ENCODE peak calls at places on chromosomes 1 and 21, in seven cellular contexts. Q is suprapubic skin, A is caudate nucleus, D is heart left ventricle, I is breast epithelium, V is PC-9, Z is foreskin keratinocyte. P is an unnamed sample.

GRCh38 chr1:6039031-6039430 is 6.7 kb upstream of the KCNAB2 start:
- DNase-seq in Q (no peak), A (no peak), D (no peak), I (no peak), V (no peak), Z (no peak), P (no peak)

GRCh38 chr1:115051850-115052249 is 22.2 kb downstream of the TSHB start:
- DNase-seq in Q (no peak), A (no peak), D (no peak), I (no peak), V (no peak), Z (peak), P (peak)

GRCh38 chr1:17439250-17440073 is at the start of gene RCC2:
- DNase-seq in Q (no peak), A (peak), D (peak), I (peak), V (peak), Z (peak), P (no peak)

GRCh38 chr1:35531368-35531767 is 25.8 kb downstream of the KIAA0319L start:
- DNase-seq in Q (no peak), A (no peak), D (no peak), I (no peak), V (no peak), Z (no peak), P (no peak)

GRCh38 chr1:61670016-61670415 is 54.9 kb downstream of the TM2D1 start:
- DNase-seq in Q (no peak), A (no peak), D (no peak), I (no peak), V (no peak), Z (no peak), P (no peak)

GRCh38 chr1:157782946-157783345 is 6.0 kb upstream of the FCRL2 start:
- DNase-seq in Q (no peak), A (no peak), D (no peak), I (no peak), V (no peak), Z (no peak), P (no peak)

GRCh38 chr1:228544921-228545591 is 57.9 kb downstream of the RNF187 start:
- DNase-seq in Q (peak), A (no peak), D (no peak), I (no peak), V (no peak), Z (no peak), P (no peak)

GRCh38 chr1:147598631-147599361 is 57.5 kb downstream of the BCL9 start:
- DNase-seq in Q (peak), A (no peak), D (no peak), I (no peak), V (peak), Z (no peak), P (no peak)

GRCh38 chr1:174999926-175000696 is at the start of gene CACYBP:
- DNase-seq in Q (no peak), A (peak), D (peak), I (no peak), V (no peak), Z (no peak), P (no peak)

GRCh38 chr1:40868051-40868723 is 6.0 kb upstream of the CITED4 start:
- DNase-seq in Q (no peak), A (no peak), D (no peak), I (no peak), V (no peak), Z (no peak), P (peak)

GRCh38 chr1:155134322-155134721 is 1.3 kb upstream of the SLC50A1 start:
- DNase-seq in Q (no peak), A (no peak), D (no peak), I (no peak), V (no peak), Z (no peak), P (no peak)

GRCh38 chr1:202086579-202087350 is 36.0 kb upstream of the GPR37L1 start:
- DNase-seq in Q (no peak), A (no peak), D (no peak), I (peak), V (peak), Z (no peak), P (no peak)

GRCh38 chr1:223717695-223718363 is 5.5 kb downstream of the CAPN2 start:
- DNase-seq in Q (no peak), A (no peak), D (no peak), I (no peak), V (no peak), Z (no peak), P (no peak)

GRCh38 chr1:86704972-86705632 is 726 bp downstream of the SH3GLB1 start:
- DNase-seq in Q (peak), A (peak), D (peak), I (peak), V (peak), Z (no peak), P (no peak)

GRCh38 chr1:162319510-162320160 is 57.0 kb downstream of the SPATA46 start:
- DNase-seq in Q (no peak), A (peak), D (no peak), I (no peak), V (no peak), Z (no peak), P (no peak)

GRCh38 chr21:29152936-29153335 is 22.5 kb downstream of the MAP3K7CL start:
- DNase-seq in Q (no peak), A (no peak), D (no peak), I (no peak), V (no peak), Z (no peak), P (no peak)

GRCh38 chr21:29154270-29154669 is 23.8 kb downstream of the MAP3K7CL start:
- DNase-seq in Q (no peak), A (no peak), D (no peak), I (no peak), V (no peak), Z (no peak), P (no peak)

GRCh38 chr21:29157084-29157483 is 26.6 kb downstream of the MAP3K7CL start:
- DNase-seq in Q (no peak), A (no peak), D (no peak), I (no peak), V (no peak), Z (no peak), P (no peak)

GRCh38 chr21:29155933-29156260 is 25.5 kb downstream of the MAP3K7CL start:
- DNase-seq in Q (no peak), A (no peak), D (no peak), I (no peak), V (no peak), Z (no peak), P (no peak)

GRCh38 chr21:29155118-29155932 is 24.9 kb downstream of the MAP3K7CL start:
- DNase-seq in Q (no peak), A (peak), D (peak), I (peak), V (peak), Z (peak), P (no peak)
- H3K27ac ChIP-seq in Q (no peak), A (peak), D (peak), I (peak), V (no peak), Z (peak), P (peak)

DNA sequence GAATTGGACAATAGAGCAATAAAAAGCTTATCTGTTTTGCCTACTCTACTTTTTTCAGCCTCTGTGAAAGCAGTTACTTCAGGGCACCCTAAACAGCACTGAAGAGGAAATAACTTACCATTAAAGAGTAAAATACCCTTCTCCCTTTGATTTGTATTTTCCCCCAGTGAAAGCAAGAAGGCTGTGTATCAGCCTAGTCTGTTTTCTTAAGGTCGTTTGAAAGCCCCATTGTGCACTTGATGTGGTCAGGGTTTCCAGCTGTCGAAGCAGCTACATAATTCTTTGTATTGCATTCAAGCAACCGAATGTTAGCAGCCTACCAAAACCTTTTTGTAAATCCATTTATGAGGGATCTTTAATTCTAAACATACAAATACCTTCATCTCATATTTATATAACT is 1.1 kb downstream of the NTMT2 start:
- DNase-seq in Q (no peak), A (no peak), D (no peak), I (no peak), V (no peak), Z (no peak), P (no peak)
- H3K27ac ChIP-seq in Q (no peak), A (no peak), D (peak), I (no peak), V (no peak), Z (no peak), P (no peak)

DNA sequence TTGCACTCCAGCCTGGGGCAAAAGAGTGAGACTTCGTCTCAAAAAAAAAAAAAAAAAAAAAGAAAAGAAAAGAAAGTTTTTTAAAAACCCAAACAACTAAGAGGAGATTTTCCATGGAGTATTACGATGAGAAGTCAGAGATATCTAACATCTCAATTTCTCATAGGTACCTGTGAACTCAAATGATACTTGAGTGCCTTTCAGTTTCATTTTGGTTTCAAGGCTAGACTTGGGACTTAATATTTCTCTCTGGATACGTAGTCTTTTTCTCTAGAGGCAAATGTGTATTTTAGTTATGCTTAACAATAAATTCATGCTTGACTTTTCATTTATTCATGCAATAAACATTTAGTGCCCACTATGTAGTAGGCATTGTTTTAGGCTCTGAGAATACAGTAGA is 15.0 kb downstream of the ZYG11B start:
- DNase-seq in Q (no peak), A (no peak), D (no peak), I (no peak), V (no peak), Z (no peak), P (no peak)
- H3K27ac ChIP-seq in Q (no peak), A (no peak), D (no peak), I (no peak), V (no peak), Z (no peak), P (no peak)

DNA sequence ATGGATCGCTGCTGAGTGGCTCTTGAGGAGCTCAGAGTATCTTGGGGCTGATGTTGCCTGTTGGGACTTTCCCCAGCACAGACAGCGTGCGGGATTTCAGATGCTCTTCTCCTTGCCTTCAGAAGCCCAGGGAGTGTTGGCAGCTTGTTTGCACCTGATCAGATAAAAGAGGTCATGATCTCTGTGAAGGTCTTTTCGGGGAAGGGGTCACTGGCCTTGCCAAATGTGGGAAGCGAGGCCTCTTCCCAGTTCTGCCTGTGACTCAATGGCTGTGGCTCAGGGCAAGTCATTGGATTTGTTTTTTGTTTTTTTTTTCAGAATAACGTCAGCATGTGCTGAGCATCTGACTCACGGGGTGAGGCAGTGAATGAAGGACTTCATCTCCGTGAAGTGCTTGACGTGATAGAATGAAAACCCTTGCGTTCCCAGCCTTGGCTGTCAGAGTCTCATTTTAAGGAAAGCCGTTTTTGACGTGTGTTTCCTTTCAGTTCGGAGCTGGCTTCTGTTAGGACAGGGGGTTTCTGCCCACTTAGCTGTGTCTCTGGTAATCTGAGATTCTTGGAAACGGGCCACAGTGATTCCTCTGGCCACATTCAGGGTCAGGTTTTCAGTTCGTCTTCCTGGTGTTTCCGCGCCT is 46.7 kb downstream of the GALNT2 start:
- DNase-seq in Q (no peak), A (no peak), D (peak), I (no peak), V (peak), Z (peak), P (peak)
- H3K27ac ChIP-seq in Q (peak), A (no peak), D (peak), I (peak), V (no peak), Z (peak), P (no peak)

DNA sequence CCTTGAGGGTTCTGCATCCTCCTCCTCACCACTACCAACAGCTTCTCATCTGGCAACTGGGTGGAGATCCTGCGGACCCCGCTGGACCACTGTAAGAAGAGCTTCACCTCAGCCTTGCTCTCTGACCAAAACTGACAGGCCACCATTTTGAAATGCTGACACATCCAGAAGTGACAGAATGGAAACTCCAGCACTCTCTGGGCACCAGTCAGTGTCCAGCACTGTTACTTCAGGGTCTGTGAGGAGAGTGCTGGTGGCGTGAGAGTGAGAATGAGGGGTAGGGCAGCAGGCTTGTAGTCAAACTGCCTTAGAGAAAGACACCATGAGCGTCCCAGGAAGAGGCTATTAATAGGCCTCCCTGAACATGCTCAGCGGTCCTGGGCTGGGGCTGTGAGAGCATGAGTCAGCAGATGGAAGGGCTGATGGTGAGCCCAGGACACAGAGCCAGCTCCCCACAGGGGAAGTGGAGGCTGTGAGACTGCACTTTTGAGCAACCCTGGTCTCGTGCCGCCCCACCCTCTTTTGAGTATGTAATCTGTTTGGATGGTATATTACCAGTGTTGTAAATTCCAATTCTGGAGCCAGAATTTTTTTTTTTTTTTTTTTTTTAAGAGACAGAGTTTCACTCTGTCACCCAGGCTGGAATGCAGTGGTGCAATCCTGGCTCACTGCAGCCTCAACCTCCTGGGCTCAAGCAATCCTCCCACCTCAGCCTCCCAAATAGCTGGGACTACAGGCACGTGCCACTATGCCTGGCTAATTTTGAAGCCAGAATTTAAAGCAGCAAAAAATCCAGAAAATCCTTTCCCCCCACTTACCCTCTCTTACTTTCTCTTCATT is 34.4 kb upstream of the SLC30A1 start:
- DNase-seq in Q (peak), A (no peak), D (peak), I (no peak), V (peak), Z (peak), P (peak)
- H3K27ac ChIP-seq in Q (peak), A (no peak), D (peak), I (peak), V (peak), Z (no peak), P (peak)

DNA sequence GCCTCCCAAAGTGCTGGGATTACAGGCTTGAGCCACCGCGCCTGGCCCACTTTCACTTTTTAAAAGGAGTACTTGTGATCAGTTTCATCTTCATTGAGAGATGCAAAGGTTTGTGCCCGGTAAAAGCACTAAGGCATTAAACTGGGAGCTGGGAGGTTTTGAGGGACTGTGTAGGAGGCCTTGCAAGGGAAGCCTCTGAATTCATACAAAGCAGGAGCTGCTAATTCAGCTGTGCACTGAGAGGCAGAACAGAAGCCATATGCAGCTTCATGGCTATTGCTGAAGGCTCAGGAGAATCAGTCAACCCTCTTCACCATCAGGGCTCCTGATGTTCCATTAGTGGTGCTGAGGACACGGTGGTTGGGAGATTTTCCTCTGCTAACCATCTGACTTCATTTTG is 77.7 kb downstream of the GPR88 start:
- DNase-seq in Q (no peak), A (peak), D (no peak), I (no peak), V (no peak), Z (no peak), P (no peak)
- H3K27ac ChIP-seq in Q (no peak), A (peak), D (no peak), I (no peak), V (no peak), Z (no peak), P (no peak)

GRCh38 chr1:38275960-38276359 is 229.4 kb upstream of the POU3F1 start:
- DNase-seq in Q (no peak), A (no peak), D (no peak), I (no peak), V (no peak), Z (no peak), P (no peak)
- H3K27ac ChIP-seq in Q (no peak), A (no peak), D (no peak), I (no peak), V (no peak), Z (no peak), P (no peak)

DNA sequence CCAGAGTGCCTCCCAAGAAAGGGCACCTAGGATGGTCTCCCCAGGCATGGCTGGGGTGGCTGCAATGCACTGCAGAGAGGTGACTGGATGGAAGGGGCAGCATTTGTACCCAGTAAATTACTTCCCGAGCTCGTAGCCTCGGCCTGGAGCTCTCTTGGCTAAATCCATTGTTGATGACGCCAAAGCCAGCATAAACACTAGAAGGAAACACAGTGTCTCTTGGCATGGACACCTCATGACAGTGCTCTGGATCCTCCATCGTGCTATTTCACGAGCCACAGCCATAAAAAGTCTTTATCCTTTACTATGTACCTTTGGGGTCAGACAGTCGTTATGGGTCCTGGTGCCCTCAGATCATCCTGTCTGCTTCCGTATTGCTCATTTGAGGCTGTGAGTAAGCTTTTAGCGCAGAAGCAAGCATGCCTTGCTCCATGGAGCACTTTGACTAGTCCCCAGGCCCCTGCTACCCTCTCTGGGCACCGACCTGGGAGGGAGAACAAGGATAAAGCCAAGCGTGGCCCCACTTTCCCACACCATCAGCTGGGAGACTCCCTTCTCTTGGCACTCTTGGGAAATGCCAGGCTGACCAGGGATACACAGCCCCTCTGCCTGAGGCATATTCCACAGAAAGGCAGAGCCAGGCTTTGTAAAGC is 10.3 kb upstream of the PRELP start:
- DNase-seq in Q (no peak), A (no peak), D (no peak), I (no peak), V (no peak), Z (no peak), P (no peak)
- H3K27ac ChIP-seq in Q (peak), A (no peak), D (peak), I (peak), V (no peak), Z (no peak), P (no peak)

DNA sequence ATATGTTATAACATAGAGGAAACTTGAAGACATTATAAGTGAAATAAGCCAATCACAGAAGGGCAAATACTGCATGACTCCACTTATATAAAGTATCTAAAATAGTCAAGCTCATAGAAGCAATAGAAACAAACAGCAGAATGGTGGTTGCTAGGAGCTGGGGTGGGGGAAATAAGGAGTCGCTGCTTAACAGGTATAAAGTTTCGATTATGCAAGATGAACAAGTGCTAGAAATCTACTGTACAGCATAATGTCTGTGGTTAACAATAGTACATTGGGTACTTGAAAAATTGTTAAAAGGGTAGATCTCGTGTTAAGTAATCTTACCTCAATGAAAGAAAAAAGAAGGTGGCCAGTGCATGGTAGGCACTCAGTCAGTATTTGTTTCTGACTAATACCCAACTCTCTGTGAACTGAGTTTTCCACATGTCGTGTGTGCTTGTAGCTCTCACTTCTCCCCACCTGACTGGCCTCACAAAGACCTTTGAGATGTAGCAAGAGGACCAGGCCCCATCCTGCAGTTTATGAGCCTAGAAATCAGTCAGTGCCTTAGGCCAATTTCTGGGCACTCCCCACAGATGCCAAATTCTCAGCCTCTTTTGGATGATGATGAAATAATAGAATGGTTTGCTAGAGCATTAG is 14.7 kb upstream of the SPRR5 start:
- DNase-seq in Q (no peak), A (no peak), D (no peak), I (no peak), V (no peak), Z (no peak), P (peak)
- H3K27ac ChIP-seq in Q (no peak), A (no peak), D (no peak), I (no peak), V (peak), Z (no peak), P (peak)

DNA sequence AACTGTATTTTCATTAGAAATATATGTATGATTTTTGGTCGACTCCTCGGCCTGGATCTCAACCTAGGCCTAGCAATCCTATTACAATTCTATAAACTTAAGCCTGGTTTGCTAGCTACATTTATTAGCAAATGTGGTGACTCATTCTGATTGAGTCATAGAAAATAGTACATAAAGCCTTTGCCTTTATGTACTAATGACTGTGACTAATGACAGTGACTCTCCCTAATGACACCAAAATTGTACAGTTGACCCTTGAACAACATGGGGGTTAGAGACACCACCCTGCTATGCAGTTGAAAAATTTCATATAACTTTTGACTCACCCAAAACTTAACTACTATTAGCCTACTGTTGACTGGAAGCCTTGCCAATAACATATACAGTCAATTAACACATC is 78.9 kb downstream of the CLEC20A start:
- DNase-seq in Q (no peak), A (no peak), D (no peak), I (no peak), V (no peak), Z (peak), P (peak)
- H3K27ac ChIP-seq in Q (no peak), A (no peak), D (no peak), I (no peak), V (peak), Z (no peak), P (peak)

P was measured in epithelial cell of prostate.